ENCODE peak calls at places on chromosomes 7 and 10, in seven cellular contexts. J is H9, Y is neuronal stem cell, V is mesendoderm, C is mesenchymal stem cell, I is H1, W is trophoblast cell. L is an unnamed sample.

GRCh38 chr10:6593140-6593740 is 13.2 kb upstream of the PRKCQ start:
- DNase-seq in J (peak), Y (no peak), V (peak), C (no peak), I (no peak), W (peak), L (no peak)

GRCh38 chr7:29921404-29922010 is 68.1 kb downstream of the SCRN1 start:
- DNase-seq in J (peak), Y (peak), V (peak), C (peak), I (peak), W (peak), L (peak)

GRCh38 chr10:4691301-4691700 is 134.7 kb upstream of the AKR1E2 start:
- DNase-seq in J (no peak), Y (no peak), V (no peak), C (no peak), I (no peak), W (no peak), L (no peak)

GRCh38 chr10:26334932-26335573 is 103.1 kb upstream of the APBB1IP start:
- DNase-seq in J (peak), Y (peak), V (peak), C (peak), I (peak), W (peak), L (peak)

GRCh38 chr7:64307254-64308018 is 6.3 kb upstream of the ZNF736 start:
- DNase-seq in J (no peak), Y (peak), V (peak), C (no peak), I (no peak), W (peak), L (peak)

GRCh38 chr10:96705134-96705533 is 15.2 kb downstream of the PIK3AP1 start:
- DNase-seq in J (no peak), Y (no peak), V (no peak), C (no peak), I (no peak), W (no peak), L (no peak)

GRCh38 chr7:92973293-92973731 is 136.9 kb upstream of the CDK6 start:
- DNase-seq in J (no peak), Y (no peak), V (no peak), C (peak), I (no peak), W (peak), L (peak)

GRCh38 chr10:4315529-4315928 is 510.5 kb upstream of the AKR1E2 start:
- DNase-seq in J (no peak), Y (no peak), V (no peak), C (no peak), I (no peak), W (no peak), L (peak)

GRCh38 chr10:102927311-102928010 is 9.4 kb downstream of the CNNM2 start:
- DNase-seq in J (no peak), Y (no peak), V (no peak), C (no peak), I (no peak), W (no peak), L (no peak)

GRCh38 chr10:117339569-117339968 is 35.7 kb downstream of the PDZD8 start:
- DNase-seq in J (no peak), Y (no peak), V (no peak), C (no peak), I (no peak), W (peak), L (peak)

GRCh38 chr10:8054498-8055407 is at the start of gene GATA3:
- DNase-seq in J (peak), Y (peak), V (peak), C (peak), I (peak), W (peak), L (peak)

GRCh38 chr7:43558071-43558470 is 24.8 kb upstream of the STK17A start:
- DNase-seq in J (no peak), Y (no peak), V (no peak), C (no peak), I (no peak), W (peak), L (no peak)

GRCh38 chr10:119190353-119190752 is 11.7 kb upstream of the PRDX3 start:
- DNase-seq in J (no peak), Y (no peak), V (peak), C (peak), I (no peak), W (peak), L (peak)

GRCh38 chr7:22561356-22561755 is 61.4 kb upstream of the STEAP1B start:
- DNase-seq in J (peak), Y (peak), V (peak), C (peak), I (peak), W (peak), L (peak)

GRCh38 chr10:124511205-124512039 is 49.8 kb downstream of the LHPP start:
- DNase-seq in J (no peak), Y (no peak), V (no peak), C (no peak), I (no peak), W (no peak), L (no peak)

GRCh38 chr10:7667262-7668141 is 736 bp upstream of the ITIH5 start:
- DNase-seq in J (peak), Y (peak), V (peak), C (no peak), I (peak), W (peak), L (no peak)

GRCh38 chr7:42168512-42168911 is 68.5 kb downstream of the GLI3 start:
- DNase-seq in J (no peak), Y (no peak), V (no peak), C (no peak), I (no peak), W (no peak), L (no peak)

GRCh38 chr7:1078519-1078918 is 9.4 kb upstream of the GPER1 start:
- DNase-seq in J (no peak), Y (no peak), V (no peak), C (no peak), I (no peak), W (no peak), L (no peak)

GRCh38 chr7:85749715-85750453 is 563.0 kb upstream of the SEMA3D start:
- DNase-seq in J (peak), Y (no peak), V (peak), C (no peak), I (peak), W (no peak), L (no peak)

GRCh38 chr7:102916426-102916825 is 3.6 kb downstream of the LRRC17 start:
- DNase-seq in J (no peak), Y (no peak), V (no peak), C (no peak), I (no peak), W (no peak), L (peak)

GRCh38 chr10:22325272-22325947 is 4.5 kb downstream of the BMI1 start:
- DNase-seq in J (peak), Y (peak), V (peak), C (peak), I (peak), W (peak), L (peak)

GRCh38 chr10:88150338-88150737 is 286.9 kb downstream of the PTEN start:
- DNase-seq in J (no peak), Y (no peak), V (no peak), C (peak), I (no peak), W (peak), L (peak)

GRCh38 chr10:51052152-51052551 is 22.1 kb upstream of the PRKG1 start:
- DNase-seq in J (no peak), Y (no peak), V (no peak), C (no peak), I (no peak), W (no peak), L (no peak)

GRCh38 chr10:29323387-29323786 is 34.5 kb downstream of the LYZL1 start:
- DNase-seq in J (no peak), Y (no peak), V (no peak), C (no peak), I (no peak), W (no peak), L (no peak)

GRCh38 chr7:138801256-138801655 is 3.3 kb upstream of the ATP6V0A4 start:
- DNase-seq in J (no peak), Y (no peak), V (no peak), C (no peak), I (no peak), W (no peak), L (no peak)

GRCh38 chr10:88343761-88344484 is 239.2 kb downstream of the RNLS start:
- DNase-seq in J (no peak), Y (no peak), V (no peak), C (peak), I (no peak), W (no peak), L (no peak)

GRCh38 chr10:6667679-6668270 is 87.7 kb upstream of the PRKCQ start:
- DNase-seq in J (peak), Y (peak), V (peak), C (peak), I (peak), W (peak), L (peak)

GRCh38 chr7:2546776-2547586 is 8.3 kb downstream of the BRAT1 start:
- DNase-seq in J (no peak), Y (no peak), V (no peak), C (no peak), I (no peak), W (no peak), L (no peak)

GRCh38 chr7:77664715-77665114 is 31.5 kb upstream of the RSBN1L start:
- DNase-seq in J (no peak), Y (no peak), V (no peak), C (no peak), I (no peak), W (no peak), L (no peak)

GRCh38 chr7:155981703-155982102 is 169.4 kb upstream of the SHH start:
- DNase-seq in J (no peak), Y (no peak), V (no peak), C (no peak), I (no peak), W (no peak), L (no peak)

GRCh38 chr10:7300327-7300726 is 110.5 kb downstream of the SFMBT2 start:
- DNase-seq in J (no peak), Y (no peak), V (peak), C (peak), I (no peak), W (no peak), L (peak)

GRCh38 chr7:130141161-130141857 is 63.9 kb downstream of the TMEM209 start:
- DNase-seq in J (peak), Y (peak), V (peak), C (peak), I (peak), W (peak), L (peak)

GRCh38 chr10:104380336-104380735 is 26.7 kb downstream of the CFAP58 start:
- DNase-seq in J (no peak), Y (no peak), V (no peak), C (no peak), I (no peak), W (no peak), L (no peak)
- H3K18ac ChIP-seq in J (no peak), Y (no peak), V (no peak), C (no peak), I (no peak), W (no peak), L (no peak)

GRCh38 chr10:62259998-62260397 is 8.6 kb downstream of the RTKN2 start:
- DNase-seq in J (no peak), Y (no peak), V (no peak), C (no peak), I (no peak), W (no peak), L (no peak)
- H3K18ac ChIP-seq in J (no peak), Y (no peak), V (no peak), C (no peak), I (no peak), W (no peak), L (no peak)

DNA sequence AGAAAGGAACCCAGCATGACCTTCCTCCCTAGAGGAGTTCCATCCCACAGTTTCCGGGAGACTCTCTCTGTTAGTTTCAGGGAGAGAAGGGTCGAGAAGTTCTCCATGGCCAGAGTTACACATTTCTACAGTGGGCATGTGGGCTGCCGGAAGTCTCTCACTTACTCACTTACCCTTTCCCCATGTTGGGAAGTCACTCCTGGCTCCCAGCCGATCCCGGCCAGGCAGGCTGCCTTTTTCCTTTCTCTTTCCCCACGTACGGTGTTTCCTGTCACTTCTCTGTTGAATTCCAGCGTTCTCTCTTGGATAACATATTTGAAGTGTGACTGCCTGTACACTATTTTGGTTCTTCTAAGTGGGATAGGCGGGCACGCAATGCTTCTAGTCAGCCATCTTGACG is 3.5 kb downstream of the TEX36 start:
- DNase-seq in J (no peak), Y (no peak), V (no peak), C (no peak), I (no peak), W (no peak), L (no peak)
- H3K18ac ChIP-seq in J (no peak), Y (no peak), V (no peak), C (no peak), I (no peak), W (no peak), L (no peak)

GRCh38 chr10:67140641-67141040 is 214.8 kb downstream of the LRRTM3 start:
- DNase-seq in J (no peak), Y (no peak), V (peak), C (no peak), I (no peak), W (no peak), L (no peak)
- H3K18ac ChIP-seq in J (no peak), Y (no peak), V (no peak), C (no peak), I (no peak), W (no peak), L (no peak)

GRCh38 chr10:43421519-43421918 is 12.5 kb upstream of the HNRNPF start:
- DNase-seq in J (no peak), Y (no peak), V (no peak), C (peak), I (no peak), W (no peak), L (no peak)
- H3K18ac ChIP-seq in J (no peak), Y (no peak), V (no peak), C (no peak), I (no peak), W (no peak), L (no peak)

GRCh38 chr7:151808296-151809155 is 68.4 kb downstream of the PRKAG2 start:
- DNase-seq in J (no peak), Y (no peak), V (no peak), C (no peak), I (no peak), W (peak), L (no peak)

GRCh38 chr7:151809864-151810170 is 67.1 kb downstream of the PRKAG2 start:
- DNase-seq in J (no peak), Y (no peak), V (no peak), C (no peak), I (no peak), W (no peak), L (no peak)

GRCh38 chr7:151810434-151811232 is 66.3 kb downstream of the PRKAG2 start:
- DNase-seq in J (no peak), Y (no peak), V (no peak), C (no peak), I (no peak), W (peak), L (no peak)

GRCh38 chr7:151807876-151808275 is 69.0 kb downstream of the PRKAG2 start:
- DNase-seq in J (no peak), Y (no peak), V (no peak), C (no peak), I (no peak), W (no peak), L (no peak)

DNA sequence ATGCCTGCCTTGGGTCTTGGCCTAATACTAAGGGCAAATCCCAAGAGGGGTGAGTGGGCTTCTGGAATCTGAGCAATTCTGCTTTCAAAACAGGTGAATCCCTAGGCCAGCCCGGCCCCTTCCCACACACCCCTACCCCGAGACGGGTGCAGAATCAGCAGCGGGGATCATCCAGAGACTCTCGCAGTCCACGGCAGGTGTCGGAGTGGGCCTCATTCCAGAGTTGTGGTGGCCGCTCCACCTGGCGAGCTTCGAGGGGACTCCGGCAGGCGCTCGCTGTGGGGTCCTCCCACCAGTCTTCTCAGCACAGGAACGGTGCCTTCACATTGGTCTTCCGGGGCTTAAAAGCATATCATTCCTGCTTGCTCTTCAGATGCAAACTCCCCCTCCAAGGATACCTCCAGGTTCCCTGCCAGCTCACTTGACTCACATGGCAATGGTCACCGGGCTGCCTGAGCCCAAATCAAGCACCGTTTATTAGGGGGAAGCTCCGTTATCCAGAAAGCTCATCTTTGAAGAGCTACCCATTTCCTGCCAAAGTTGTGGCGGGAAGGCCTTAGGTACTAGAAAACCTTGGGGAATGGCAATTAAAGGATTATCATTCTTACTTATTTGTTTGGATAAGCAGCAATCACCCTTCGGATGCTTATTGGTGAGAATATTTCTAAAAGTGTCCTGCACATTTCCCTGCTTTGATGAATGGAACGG is 67.6 kb downstream of the PRKAG2 start:
- DNase-seq in J (no peak), Y (no peak), V (no peak), C (no peak), I (no peak), W (no peak), L (no peak)
- H3K18ac ChIP-seq in J (no peak), Y (peak), V (no peak), C (no peak), I (no peak), W (no peak), L (no peak)

L was measured in IMR-90.